ENCODE peak calls at places on chromosomes 1 and 21, in four cellular contexts. R is heart left ventricle, A is IMR-90, D is gastrocnemius medialis. Q is an unnamed sample.
A peak's percentile ranks its signal among the peaks of the same experiment; 100 is the strongest.

GRCh38 chr1:78464449-78464891 is 26.3 kb upstream of the PTGFR start:
- DNase-seq in D (no peak), A (peak; percentile 12), R (no peak), Q (no peak)

GRCh38 chr1:214451591-214451990 is 99.8 kb downstream of the PTPN14 start:
- DNase-seq in A (no peak), R (no peak), D (no peak), Q (no peak)

GRCh38 chr1:156813750-156814570 is 2.7 kb downstream of the SH2D2A start:
- DNase-seq in R (peak; percentile 84), D (peak; percentile 51), A (peak; percentile 33), Q (peak; percentile 66)

GRCh38 chr1:28950449-28950848 is 36.1 kb downstream of the EPB41 start:
- DNase-seq in D (no peak), R (no peak), A (no peak), Q (no peak)

GRCh38 chr1:8858888-8859706 is 19.4 kb downstream of the ENO1 start:
- DNase-seq in R (no peak), A (peak; percentile 67), D (no peak), Q (no peak)

GRCh38 chr1:211742889-211743529 is 67.6 kb upstream of the NEK2 start:
- DNase-seq in D (no peak), A (no peak), R (no peak), Q (no peak)

GRCh38 chr1:155218854-155219591 is 10.5 kb downstream of the MTX1 start:
- DNase-seq in R (no peak), D (peak; percentile 40), A (peak; percentile 69), Q (no peak)

GRCh38 chr21:39006653-39007417 is 176.4 kb downstream of the PSMG1 start:
- DNase-seq in R (peak; percentile 84), A (no peak), D (peak; percentile 50), Q (peak; percentile 74)

GRCh38 chr1:54114955-54115354 is 37.8 kb downstream of the CDCP2 start:
- DNase-seq in A (no peak), D (peak; percentile 25), R (peak; percentile 9), Q (no peak)

GRCh38 chr1:117366281-117366981 is 818 bp upstream of the MAN1A2 start:
- DNase-seq in D (peak; percentile 85), A (peak; percentile 60), R (peak; percentile 94), Q (peak; percentile 94)

GRCh38 chr1:108057536-108057935 is 92.6 kb upstream of the VAV3 start:
- DNase-seq in D (peak; percentile 53), R (no peak), A (no peak), Q (peak; percentile 22)

GRCh38 chr1:5980314-5981008 is 11.8 kb downstream of the NPHP4 start:
- DNase-seq in R (peak; percentile 73), A (peak; percentile 34), D (peak; percentile 62), Q (peak; percentile 77)

GRCh38 chr1:155871390-155871789 is 12.0 kb downstream of the SYT11 start:
- DNase-seq in R (peak; percentile 68), A (peak; percentile 31), D (no peak), Q (no peak)

GRCh38 chr1:160865316-160865715 is 2.6 kb upstream of the CD244 start:
- DNase-seq in R (no peak), D (no peak), A (no peak), Q (no peak)

GRCh38 chr1:147849097-147849873 is 53.3 kb upstream of the GJA8 start:
- DNase-seq in D (no peak), A (peak; percentile 30), R (no peak), Q (no peak)

GRCh38 chr1:158145173-158145719 is 35.4 kb upstream of the CD1D start:
- DNase-seq in R (peak; percentile 73), D (no peak), A (peak; percentile 57), Q (no peak)

GRCh38 chr1:21914880-21915640 is 22.1 kb downstream of the HSPG2 start:
- DNase-seq in D (no peak), A (no peak), R (peak; percentile 83), Q (no peak)

GRCh38 chr1:235898126-235898525 is 31.4 kb upstream of the LYST start:
- DNase-seq in R (no peak), A (no peak), D (no peak), Q (no peak)

GRCh38 chr1:234605983-234606730 is 3.8 kb downstream of the IRF2BP2 start:
- DNase-seq in D (peak; percentile 82), A (peak; percentile 62), R (peak; percentile 64), Q (no peak)

GRCh38 chr1:31216016-31216415 is 23.7 kb downstream of the NKAIN1 start:
- DNase-seq in A (peak; percentile 17), R (peak; percentile 79), D (no peak), Q (peak; percentile 74)

GRCh38 chr1:54763814-54764131 is 550 bp downstream of the PARS2 start:
- DNase-seq in R (no peak), D (no peak), A (no peak), Q (no peak)

GRCh38 chr1:113976609-113977278 is 2.5 kb upstream of the OLFML3 start:
- DNase-seq in R (no peak), A (peak; percentile 59), D (peak; percentile 31), Q (peak; percentile 73)

DNA sequence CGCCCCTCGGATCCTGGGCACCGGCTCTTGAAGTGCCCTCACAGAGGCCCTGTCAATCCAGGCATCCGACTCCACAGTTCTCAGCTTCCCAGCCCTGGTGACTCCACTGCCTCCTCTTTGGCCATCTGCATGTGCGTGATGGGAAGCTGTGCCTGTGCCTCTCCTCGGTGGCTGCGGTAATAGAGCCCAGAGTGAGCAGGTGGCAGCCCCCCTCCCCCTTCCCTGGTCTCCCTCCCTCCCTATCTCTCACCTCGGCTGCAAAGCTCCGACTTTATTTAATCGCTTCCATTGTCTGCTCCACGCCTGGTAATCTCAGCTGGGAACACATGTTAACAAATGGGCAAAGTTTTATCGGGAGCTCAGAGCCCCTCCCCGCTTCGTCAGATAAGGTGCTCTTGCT is 91.9 kb downstream of the IGSF21 start:
- DNase-seq in D (no peak), R (no peak), A (no peak), Q (no peak)
- H3K27ac ChIP-seq in D (no peak overlapping the region), R (no peak overlapping the region), A (no peak overlapping the region), Q (no peak overlapping the region)

DNA sequence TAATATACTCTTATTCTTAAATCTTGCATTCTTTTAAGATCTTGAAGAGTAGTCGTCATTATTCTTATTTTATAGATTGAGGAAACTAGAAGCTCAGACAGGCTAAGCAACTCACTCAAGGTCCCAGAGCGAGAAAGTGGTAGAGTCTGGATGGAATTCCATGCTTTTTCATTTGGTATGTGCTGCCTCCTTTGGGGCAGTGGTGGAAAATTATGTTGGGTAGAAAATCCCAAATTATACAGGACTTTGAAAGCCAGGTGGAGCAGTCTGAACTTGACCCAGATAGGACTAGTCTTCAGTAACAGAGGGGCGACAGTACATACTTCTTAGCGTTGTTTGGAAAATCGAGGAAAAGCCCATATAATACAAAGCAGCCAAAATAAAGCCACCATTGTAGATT is 205.6 kb downstream of the ATG4C start:
- DNase-seq in A (no peak), D (no peak), R (no peak), Q (no peak)
- TF ChIP-seq CTCF in A (peak; percentile 31), D (no peak), R (no peak), Q (no peak)

GRCh38 chr1:178486100-178487069 is 10.4 kb downstream of the CLEC20A start:
- DNase-seq in D (no peak), R (no peak), A (no peak), Q (no peak)
- H3K4me3 ChIP-seq in D (peak overlapping the region; percentile 18), R (peak overlapping the region; percentile 48), A (no peak overlapping the region), Q (peak overlapping the region; percentile 52)

GRCh38 chr1:37556712-37557196 is at the start of gene DNALI1:
- DNase-seq in D (peak; percentile 83), R (peak; percentile 89), A (peak; percentile 88), Q (peak; percentile 83)

GRCh38 chr1:37549341-37549740 is 4.8 kb downstream of the SNIP1 start:
- DNase-seq in D (no peak), R (no peak), A (peak; percentile 44), Q (no peak)

GRCh38 chr1:37553927-37554808 is at the start of gene SNIP1:
- DNase-seq in R (peak; percentile 91), D (peak; percentile 91), A (peak; percentile 88), Q (peak; percentile 91)

GRCh38 chr1:37557402-37557801 is 662 bp downstream of the DNALI1 start:
- DNase-seq in A (no peak), D (no peak), R (no peak), Q (no peak)

DNA sequence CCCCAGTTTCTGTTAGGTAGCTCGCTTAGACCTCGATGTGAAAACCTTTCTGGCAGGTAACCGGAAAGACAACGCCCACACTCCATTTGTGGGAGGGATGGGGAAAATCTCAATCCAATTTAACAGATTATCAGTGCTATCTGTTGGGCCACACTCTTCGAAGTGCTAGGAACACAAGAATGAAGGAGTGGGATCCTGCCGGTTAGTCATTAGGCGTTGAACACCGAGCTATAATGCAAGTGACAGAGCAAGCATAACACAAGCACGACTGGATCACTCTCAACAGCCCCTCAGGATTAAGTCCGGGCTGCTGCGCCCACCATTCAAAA is 531 bp downstream of the SNIP1 start:
- DNase-seq in D (no peak), R (no peak), A (no peak), Q (no peak)
- H3K27ac ChIP-seq in D (peak overlapping the region; percentile 86), R (peak overlapping the region; percentile 91), A (peak overlapping the region; percentile 70), Q (peak overlapping the region; percentile 97)

DNA sequence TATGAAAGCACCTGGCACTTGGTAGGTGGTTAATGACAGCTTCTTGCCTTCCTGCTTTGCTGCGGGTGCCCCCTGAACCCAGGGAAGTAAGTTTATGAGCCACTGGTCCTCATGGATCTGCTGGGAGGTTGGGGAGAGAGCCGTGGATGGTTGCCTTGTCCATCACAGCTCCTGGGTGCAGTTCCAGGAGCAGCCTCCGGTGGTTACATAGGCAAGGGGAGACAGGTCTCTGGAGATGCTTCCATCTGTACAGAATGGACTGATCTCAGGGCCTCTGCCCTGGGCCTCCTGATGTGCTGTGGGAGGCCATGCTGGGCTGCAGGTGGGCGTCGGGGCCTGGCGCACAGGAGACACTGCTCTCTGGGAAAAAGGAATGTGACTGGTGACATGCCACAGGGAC is 31.6 kb upstream of the ARHGEF10L start:
- DNase-seq in D (no peak), A (no peak), R (no peak), Q (no peak)
- TF ChIP-seq CTCF in D (no peak), A (no peak), R (no peak), Q (no peak)

GRCh38 chr1:52702886-52703787 is 5.0 kb upstream of the COA7 start:
- DNase-seq in R (peak; percentile 91), A (peak; percentile 80), D (peak; percentile 96), Q (peak; percentile 92)

GRCh38 chr1:52709016-52709415 is 10.9 kb upstream of the COA7 start:
- DNase-seq in R (no peak), D (no peak), A (no peak), Q (no peak)

GRCh38 chr1:52707927-52708655 is 9.9 kb upstream of the COA7 start:
- DNase-seq in D (no peak), R (no peak), A (peak; percentile 84), Q (no peak)

GRCh38 chr1:52706136-52706670 is 8.1 kb upstream of the COA7 start:
- DNase-seq in A (no peak), R (no peak), D (no peak), Q (no peak)

GRCh38 chr1:52706941-52707926 is 9.1 kb upstream of the COA7 start:
- DNase-seq in R (no peak), A (no peak), D (peak; percentile 90), Q (peak; percentile 84)
- H3K4me3 ChIP-seq in R (no peak overlapping the region), A (no peak overlapping the region), D (no peak overlapping the region), Q (no peak overlapping the region)

GRCh38 chr1:24551910-24552571 is 3.8 kb upstream of the NCMAP start:
- DNase-seq in R (no peak), D (no peak), A (peak; percentile 32), Q (no peak)
- H3K27ac ChIP-seq in R (no peak overlapping the region), D (no peak overlapping the region), A (no peak overlapping the region), Q (no peak overlapping the region)

DNA sequence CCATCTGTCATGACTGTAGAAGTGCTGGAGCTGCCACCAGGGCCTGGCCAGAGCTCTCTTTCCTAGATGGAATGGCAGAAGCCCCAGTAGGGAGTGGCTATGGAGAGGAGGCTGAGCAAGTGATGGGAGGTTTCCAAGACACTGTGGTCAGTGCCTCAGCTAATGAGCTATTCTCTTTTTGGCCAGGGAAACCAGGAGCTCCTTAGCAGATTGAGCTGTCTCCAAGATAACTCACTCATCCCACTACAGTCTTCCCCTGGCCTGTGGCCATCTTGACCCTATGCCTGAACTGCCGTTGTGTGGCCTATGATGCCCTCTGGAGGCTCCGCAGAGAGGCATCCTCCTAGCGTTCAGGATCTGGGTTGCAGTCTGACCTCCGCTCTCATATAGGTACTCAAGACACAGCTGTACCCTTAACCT is 60.5 kb downstream of the ERI3 start:
- DNase-seq in A (peak; percentile 79), D (peak; percentile 48), R (no peak), Q (peak; percentile 77)
- TF ChIP-seq CTCF in A (peak; percentile 42), D (no peak), R (no peak), Q (peak; percentile 20)